ENCODE peak calls at places on chromosomes 4 and X, in four cellular contexts. Q is GM12878, S is HepG2, B is K562. L is an unnamed sample.

GRCh38 chrX:22634751-22635150 is 362.0 kb downstream of the CBLL2 start:
- DNase-seq in Q (no peak), B (no peak), S (no peak), L (no peak)

GRCh38 chr4:26132858-26133257 is 188.0 kb upstream of the RBPJ start:
- DNase-seq in Q (no peak), S (peak; percentile 9), B (peak; percentile 6), L (no peak)

GRCh38 chrX:34483980-34484379 is 173.1 kb downstream of the TMEM47 start:
- DNase-seq in Q (no peak), S (no peak), B (no peak), L (no peak)

GRCh38 chr4:14917305-14917647 is 85.0 kb upstream of the CPEB2 start:
- DNase-seq in S (no peak), Q (no peak), B (no peak), L (no peak)

GRCh38 chrX:154321624-154322023 is 26.0 kb downstream of the TKTL1 start:
- DNase-seq in S (peak; percentile 5), Q (no peak), B (peak; percentile 44), L (no peak)

GRCh38 chr4:177718514-177718913 is 276.3 kb upstream of the AGA start:
- DNase-seq in B (no peak), Q (no peak), S (no peak), L (no peak)

GRCh38 chr4:126757219-126757618 is 875.5 kb upstream of the INTU start:
- DNase-seq in B (no peak), Q (no peak), S (no peak), L (no peak)

GRCh38 chr4:127667772-127668171 is 35.0 kb downstream of the INTU start:
- DNase-seq in S (no peak), Q (no peak), B (no peak), L (no peak)

GRCh38 chr4:55871299-55871800 is 17.9 kb downstream of the EXOC1 start:
- DNase-seq in S (no peak), Q (no peak), B (no peak), L (no peak)

GRCh38 chr4:147312376-147313046 is 168.4 kb upstream of the EDNRA start:
- DNase-seq in Q (no peak), S (no peak), B (no peak), L (no peak)

GRCh38 chrX:110418220-110418856 is 59.7 kb downstream of the RTL9 start:
- DNase-seq in Q (no peak), S (no peak), B (peak; percentile 65), L (no peak)

DNA sequence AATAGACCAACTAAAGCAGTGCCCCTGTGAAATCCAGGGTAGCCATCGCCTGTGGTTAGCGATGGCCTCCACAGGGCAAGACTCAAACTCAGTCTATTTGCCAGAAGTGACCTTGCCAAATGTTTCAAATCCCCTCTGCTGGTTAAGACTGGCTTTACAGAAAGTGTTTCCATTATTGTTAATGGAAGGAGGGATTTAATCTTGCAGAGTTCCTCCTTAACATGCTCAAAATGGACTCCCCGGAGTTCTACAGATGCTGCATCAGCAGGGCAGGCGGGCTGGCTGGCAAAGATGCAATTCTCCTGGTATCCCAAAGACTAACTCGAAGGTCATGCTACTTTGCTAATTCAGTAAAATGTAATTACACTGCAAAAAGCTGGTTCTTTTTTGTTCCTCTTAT is 313.0 kb upstream of the SLC7A11 start:
- DNase-seq in Q (no peak), B (no peak), S (no peak), L (no peak)
- TF ChIP-seq CBX5 in Q (no peak), B (no peak), S (no peak), L (no peak)

DNA sequence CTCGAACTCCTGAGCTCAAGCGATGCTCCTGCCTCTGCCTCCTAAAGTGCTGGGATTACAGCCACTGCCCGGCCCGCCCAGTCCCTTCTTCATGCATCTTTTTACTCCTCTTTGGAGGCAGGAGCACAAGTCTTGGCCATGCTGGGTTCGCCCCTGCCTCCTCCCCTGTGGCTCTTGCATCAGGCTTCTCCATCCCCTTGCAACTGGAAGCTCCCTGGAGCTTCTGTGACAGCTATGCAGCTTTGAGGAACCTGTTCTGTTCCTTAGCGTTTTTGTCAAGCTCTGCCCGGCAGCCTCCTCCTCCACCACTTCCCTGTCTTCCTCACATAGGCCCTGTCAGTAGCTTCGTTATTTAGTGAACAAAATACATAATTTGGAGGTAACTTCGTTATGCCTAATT is 73.9 kb downstream of the PSAPL1 start:
- DNase-seq in B (no peak), Q (no peak), S (no peak), L (no peak)
- H3K27ac ChIP-seq in B (no peak overlapping the region), Q (no peak overlapping the region), S (no peak overlapping the region), L (no peak overlapping the region)

GRCh38 chrX:39017716-39018115 is 216.5 kb downstream of the MID1IP1 start:
- DNase-seq in B (no peak), S (peak; percentile 0), Q (no peak), L (no peak)
- TF ChIP-seq CBX5 in B (no peak), S (no peak), Q (no peak), L (no peak)

DNA sequence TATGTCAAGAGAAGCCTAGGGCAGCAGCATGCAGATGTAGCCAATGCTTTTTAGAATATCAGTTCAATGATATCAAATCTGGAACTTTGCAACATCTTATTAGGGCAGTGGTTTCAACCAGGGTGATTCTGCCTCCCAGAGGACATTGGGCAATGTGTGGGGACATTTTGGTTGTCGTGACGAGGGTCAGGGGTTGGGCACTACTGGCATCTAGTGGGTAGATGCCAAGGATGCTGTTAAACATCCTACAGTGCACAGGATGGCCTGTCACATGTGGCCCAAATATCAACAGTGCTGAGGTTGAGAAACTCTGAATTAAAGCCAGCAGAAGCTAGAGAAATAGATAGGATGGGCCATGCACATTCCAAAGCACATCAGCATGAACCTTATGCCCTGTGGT is 152.3 kb downstream of the AMELX start:
- DNase-seq in Q (no peak), S (no peak), B (no peak), L (no peak)
- H3K27ac ChIP-seq in Q (no peak overlapping the region), S (no peak overlapping the region), B (no peak overlapping the region), L (no peak overlapping the region)

L was measured in H1.